ENCODE peak calls at places on chromosomes 16 and 17, in six cellular contexts. X, Q, Y, F, D and N are unnamed samples.

GRCh38 chr16:85319208-85319983 is 207.1 kb upstream of the CIBAR2 start:
- DNase-seq in X (no peak), Q (no peak), Y (no peak), F (no peak), D (no peak), N (no peak)

GRCh38 chr16:931171-931570 is 39.6 kb downstream of the LMF1 start:
- DNase-seq in X (no peak), Q (no peak), Y (no peak), F (no peak), D (no peak), N (no peak)

GRCh38 chr17:7001562-7001961 is 5.7 kb downstream of the ALOX12 start:
- DNase-seq in X (peak), Q (no peak), Y (no peak), F (no peak), D (no peak), N (peak)

GRCh38 chr17:67606896-67607604 is 110.7 kb upstream of the NOL11 start:
- DNase-seq in X (no peak), Q (no peak), Y (peak), F (no peak), D (no peak), N (no peak)

GRCh38 chr17:73476890-73477350 is 165.1 kb upstream of the CDC42EP4 start:
- DNase-seq in X (no peak), Q (no peak), Y (no peak), F (no peak), D (no peak), N (no peak)

GRCh38 chr17:49217651-49218413 is 7.3 kb downstream of the ABI3 start:
- DNase-seq in X (no peak), Q (no peak), Y (peak), F (no peak), D (no peak), N (no peak)

GRCh38 chr17:29577778-29578211 is 9.3 kb downstream of the TP53I13 start:
- DNase-seq in X (no peak), Q (peak), Y (no peak), F (no peak), D (no peak), N (no peak)

GRCh38 chr16:10868562-10869469 is 8.2 kb upstream of the CIITA start:
- DNase-seq in X (no peak), Q (peak), Y (peak), F (no peak), D (no peak), N (no peak)

GRCh38 chr16:81921415-81921814 is 89.9 kb downstream of the SDR42E1 start:
- DNase-seq in X (no peak), Q (no peak), Y (no peak), F (no peak), D (no peak), N (no peak)

GRCh38 chr16:62363451-62363850 is 327.2 kb upstream of the CDH8 start:
- DNase-seq in X (no peak), Q (no peak), Y (no peak), F (no peak), D (no peak), N (no peak)
- TF ChIP-seq CTCF in X (peak), Q (no peak), Y (no peak), F (no peak), D (no peak), N (no peak)

DNA sequence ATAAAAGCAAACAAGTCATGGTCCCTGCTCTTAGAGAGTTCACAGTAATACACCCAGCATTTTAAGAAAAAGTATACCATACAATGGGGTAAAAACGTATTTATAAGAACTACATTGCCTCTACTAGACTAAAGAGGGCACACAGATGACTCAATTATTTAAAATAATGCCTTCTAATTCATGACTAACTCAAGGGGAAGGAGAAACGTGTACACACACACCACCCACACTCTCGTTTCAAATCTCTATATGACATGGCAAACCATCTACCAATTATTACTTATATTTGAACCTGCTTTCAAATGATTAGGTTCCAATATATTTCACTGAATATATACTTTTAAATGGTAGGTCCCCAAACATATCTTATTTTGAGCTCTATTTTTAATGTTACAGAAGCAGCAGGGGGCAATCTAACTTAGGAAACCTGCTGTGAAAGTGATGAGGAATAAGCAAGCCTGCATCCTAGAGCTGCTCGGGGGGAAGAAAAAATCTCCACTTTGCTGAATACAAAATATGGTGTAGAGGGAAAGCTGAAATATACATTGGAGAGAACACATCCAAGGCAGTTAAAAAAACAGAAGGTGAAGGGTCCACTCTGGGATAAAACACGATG is 232.4 kb upstream of the PSMD7 start:
- DNase-seq in X (no peak), Q (no peak), Y (no peak), F (no peak), D (no peak), N (no peak)
- TF ChIP-seq CTCF in X (no peak), Q (no peak), Y (no peak), F (no peak), D (no peak), N (peak)

GRCh38 chr17:76709077-76709950 is 1.5 kb downstream of the MXRA7 start:
- DNase-seq in X (no peak), Q (peak), Y (peak), F (peak), D (peak), N (peak)

GRCh38 chr17:76710863-76711611 is at the start of gene MXRA7:
- DNase-seq in X (no peak), Q (peak), Y (peak), F (no peak), D (no peak), N (peak)

GRCh38 chr17:76706817-76707216 is 3.9 kb downstream of the MXRA7 start:
- DNase-seq in X (no peak), Q (no peak), Y (no peak), F (no peak), D (no peak), N (no peak)

GRCh38 chr17:76704799-76705198 is 6.0 kb downstream of the MXRA7 start:
- DNase-seq in X (no peak), Q (no peak), Y (no peak), F (no peak), D (no peak), N (no peak)

GRCh38 chr17:76707985-76708807 is 2.6 kb downstream of the MXRA7 start:
- DNase-seq in X (peak), Q (no peak), Y (peak), F (no peak), D (no peak), N (no peak)
- TF ChIP-seq CTCF in X (peak), Q (no peak), Y (peak), F (peak), D (peak), N (no peak)

GRCh38 chr17:28407130-28407973 is 1.3 kb upstream of the SLC46A1 start:
- DNase-seq in X (no peak), Q (no peak), Y (no peak), F (no peak), D (no peak), N (peak)
- TF ChIP-seq CTCF in X (no peak), Q (no peak), Y (no peak), F (no peak), D (peak), N (no peak)

GRCh38 chr16:75648265-75649076 is 898 bp downstream of the TERF2IP start:
- DNase-seq in X (peak), Q (peak), Y (peak), F (no peak), D (peak), N (peak)
- TF ChIP-seq CTCF in X (no peak), Q (no peak), Y (no peak), F (no peak), D (no peak), N (no peak)

DNA sequence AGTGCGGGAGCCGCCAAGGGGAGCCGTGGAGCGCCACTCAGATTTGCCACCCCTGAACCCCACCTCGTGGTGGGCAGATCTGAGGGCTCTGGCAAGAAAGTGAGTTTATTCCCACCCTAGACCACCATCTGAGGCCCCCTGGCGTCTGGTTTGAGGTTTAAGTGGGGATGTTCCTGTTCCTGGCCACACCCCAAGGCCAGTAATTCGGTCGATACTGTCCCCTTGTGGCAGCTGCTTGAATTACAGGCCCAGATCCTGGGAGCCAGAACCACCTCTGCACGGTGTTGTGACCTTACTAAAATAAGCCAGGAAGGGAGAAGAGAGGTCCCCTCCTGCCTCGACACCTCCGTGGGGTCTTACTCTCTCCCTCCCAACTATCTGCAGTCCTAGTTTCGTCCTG is 3.3 kb upstream of the LAT start:
- DNase-seq in X (peak), Q (no peak), Y (no peak), F (no peak), D (no peak), N (peak)
- TF ChIP-seq CTCF in X (peak), Q (no peak), Y (no peak), F (peak), D (peak), N (peak)

DNA sequence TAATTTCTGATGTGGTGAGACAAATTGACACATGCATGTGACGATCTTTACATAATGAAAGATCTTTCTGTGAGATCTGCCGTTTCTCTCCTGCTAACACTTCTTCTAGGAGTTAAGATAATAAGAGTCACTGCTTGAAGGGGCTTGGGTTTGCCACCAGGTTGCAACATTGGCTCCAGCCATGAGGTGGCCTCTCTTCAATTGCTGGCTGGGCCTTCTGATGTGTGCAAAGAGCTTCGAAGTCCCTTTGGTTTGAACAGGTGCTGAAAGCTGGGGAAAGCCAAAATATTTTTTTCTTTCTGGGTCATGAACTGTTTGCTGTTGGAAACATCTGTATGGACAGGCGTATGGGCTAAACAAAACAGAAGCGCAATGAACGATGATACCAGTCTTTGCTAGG is 204.1 kb upstream of the SALL1 start:
- DNase-seq in X (no peak), Q (no peak), Y (no peak), F (no peak), D (no peak), N (no peak)
- TF ChIP-seq CTCF in X (no peak), Q (no peak), Y (no peak), F (no peak), D (no peak), N (no peak)